ENCODE peak calls at places on chromosomes 7 and 10, in seven cellular contexts. N is Right ventricle myocardium inferior; A is activated effector memory CD4-positive, alpha-beta T cell treated with Interleukin-2 at 50 U/mL for 16 hours; D is left ventricle myocardium inferior; G is naive thymus-derived CD8-positive, alpha-beta T cell; S is GM10248; U is hepatocyte. J is an unnamed sample.
A peak's percentile ranks its signal among the peaks of the same experiment; 100 is the strongest.

GRCh38 chr7:123784263-123784662 is 35.5 kb upstream of the WASL start:
- DNase-seq in D (no peak), A (no peak), N (no peak), S (no peak), U (no peak), G (no peak), J (no peak)

GRCh38 chr10:102988404-102989314 is 70.6 kb downstream of the CNNM2 start:
- DNase-seq in N (no peak), U (peak; percentile 11), A (no peak), D (no peak), G (no peak), S (no peak), J (no peak)

GRCh38 chr10:614341-614664 is 75.2 kb downstream of the DIP2C start:
- DNase-seq in G (no peak), D (no peak), N (no peak), A (no peak), S (no peak), U (no peak), J (no peak)

GRCh38 chr7:84368122-84368521 is 173.5 kb upstream of the SEMA3A start:
- DNase-seq in S (no peak), G (no peak), N (no peak), U (no peak), A (no peak), D (no peak), J (no peak)

GRCh38 chr10:98536551-98536950 is 89.8 kb upstream of the HPS1 start:
- DNase-seq in D (no peak), A (no peak), N (no peak), G (no peak), S (no peak), U (peak; percentile 15), J (no peak)

GRCh38 chr10:62733654-62734293 is 70.7 kb upstream of the ADO start:
- DNase-seq in G (no peak), N (no peak), D (peak; percentile 25), U (no peak), A (no peak), S (no peak), J (no peak)

GRCh38 chr7:100189061-100189460 is 11.3 kb downstream of the STAG3 start:
- DNase-seq in G (no peak), S (no peak), U (no peak), N (no peak), A (no peak), D (no peak), J (no peak)

GRCh38 chr7:5606235-5606634 is 175.2 kb downstream of the RNF216 start:
- DNase-seq in U (no peak), S (no peak), D (no peak), G (no peak), N (no peak), A (no peak), J (no peak)

GRCh38 chr7:77251519-77251819 is 51.9 kb upstream of the FGL2 start:
- DNase-seq in G (no peak), S (no peak), N (no peak), D (no peak), A (no peak), U (no peak), J (no peak)

GRCh38 chr10:7028809-7029166 is 382.0 kb downstream of the SFMBT2 start:
- DNase-seq in S (no peak), D (no peak), G (no peak), U (no peak), A (no peak), N (no peak), J (no peak)

GRCh38 chr7:135966341-135967043 is 10.7 kb downstream of the MTPN start:
- DNase-seq in U (no peak), S (no peak), G (no peak), N (no peak), D (no peak), A (no peak), J (no peak)

GRCh38 chr7:116317907-116318306 is 107.6 kb downstream of the TES start:
- DNase-seq in N (no peak), U (no peak), A (no peak), S (no peak), G (no peak), D (no peak), J (no peak)

GRCh38 chr7:7808156-7808555 is 89.7 kb upstream of the RPA3 start:
- DNase-seq in N (no peak), G (no peak), S (no peak), A (no peak), D (no peak), U (peak; percentile 26), J (no peak)

GRCh38 chr10:129096340-129096984 is 370.6 kb upstream of the MGMT start:
- DNase-seq in D (peak; percentile 28), A (no peak), N (no peak), G (no peak), U (peak; percentile 24), S (no peak), J (no peak)

GRCh38 chr7:99525713-99526440 is 21.4 kb downstream of the ZKSCAN5 start:
- DNase-seq in G (no peak), D (no peak), U (no peak), S (no peak), N (no peak), A (no peak), J (no peak)

GRCh38 chr7:31782411-31782991 is 95.5 kb downstream of the PPP1R17 start:
- DNase-seq in S (peak; percentile 50), A (no peak), U (peak; percentile 76), D (no peak), G (no peak), N (no peak), J (no peak)

GRCh38 chr10:24691113-24691512 is 32.6 kb downstream of the ARHGAP21 start:
- DNase-seq in G (no peak), U (no peak), D (no peak), N (no peak), S (no peak), A (no peak), J (no peak)

GRCh38 chr7:117844678-117845077 is 28.6 kb downstream of the CTTNBP2 start:
- DNase-seq in S (no peak), G (no peak), D (no peak), U (no peak), A (no peak), N (no peak), J (no peak)

GRCh38 chr7:51428226-51428887 is 111.7 kb upstream of the COBL start:
- DNase-seq in A (no peak), S (no peak), N (no peak), D (no peak), G (no peak), U (peak; percentile 46), J (no peak)

J was measured in activated T-helper 2 cell treated with anti-CD3 and anti-CD28 coated beads, Interferon-gamma antibody, Interleukin-2, Interleukin-4, amounts not matched to agents 10 μg/mL and 5 μg/mL and 100 μg/mL, durations not matched to agents 14 hours and 24 hours and 36 hours.